ENCODE peak calls at places on chromosome 4, in seven cellular contexts. G is fibroblast of lung; C is neuronal stem cell; A is esophagus muscularis mucosa; I is RWPE1; Z is effector memory CD4-positive, alpha-beta T cell; S is lung. B is an unnamed sample.

GRCh38 chr4:86970447-86971354 is 35.9 kb downstream of the AFF1 start:
- DNase-seq in G (no peak), C (no peak), A (no peak), I (no peak), Z (no peak), S (no peak), B (no peak)

GRCh38 chr4:184782731-184783472 is 42.9 kb downstream of the ACSL1 start:
- DNase-seq in G (no peak), C (no peak), A (no peak), I (no peak), Z (no peak), S (no peak), B (no peak)

GRCh38 chr4:137678796-137679195 is 146.5 kb upstream of the PCDH18 start:
- DNase-seq in G (peak), C (no peak), A (no peak), I (no peak), Z (no peak), S (no peak), B (no peak)

GRCh38 chr4:152342293-152342692 is 193.6 kb downstream of the FBXW7 start:
- DNase-seq in G (peak), C (no peak), A (no peak), I (no peak), Z (no peak), S (no peak), B (no peak)

GRCh38 chr4:3462790-3463415 is at the start of gene DOK7:
- DNase-seq in G (no peak), C (no peak), A (no peak), I (no peak), Z (no peak), S (no peak), B (no peak)

GRCh38 chr4:151810476-151810875 is 49.7 kb upstream of the GATB start:
- DNase-seq in G (no peak), C (no peak), A (no peak), I (no peak), Z (no peak), S (no peak), B (no peak)

GRCh38 chr4:74555231-74555630 is 110.3 kb downstream of the AREG start:
- DNase-seq in G (peak), C (no peak), A (no peak), I (peak), Z (no peak), S (no peak), B (no peak)

GRCh38 chr4:181860668-181861067 is 382.5 kb upstream of the TENM3 start:
- DNase-seq in G (peak), C (no peak), A (no peak), I (no peak), Z (no peak), S (no peak), B (no peak)

GRCh38 chr4:140019619-140020367 is 134.2 kb downstream of the MAML3 start:
- DNase-seq in G (no peak), C (no peak), A (no peak), I (no peak), Z (no peak), S (no peak), B (no peak)

GRCh38 chr4:38857354-38858096 is 908 bp upstream of the TLR6 start:
- DNase-seq in G (peak), C (no peak), A (no peak), I (peak), Z (no peak), S (peak), B (no peak)

DNA sequence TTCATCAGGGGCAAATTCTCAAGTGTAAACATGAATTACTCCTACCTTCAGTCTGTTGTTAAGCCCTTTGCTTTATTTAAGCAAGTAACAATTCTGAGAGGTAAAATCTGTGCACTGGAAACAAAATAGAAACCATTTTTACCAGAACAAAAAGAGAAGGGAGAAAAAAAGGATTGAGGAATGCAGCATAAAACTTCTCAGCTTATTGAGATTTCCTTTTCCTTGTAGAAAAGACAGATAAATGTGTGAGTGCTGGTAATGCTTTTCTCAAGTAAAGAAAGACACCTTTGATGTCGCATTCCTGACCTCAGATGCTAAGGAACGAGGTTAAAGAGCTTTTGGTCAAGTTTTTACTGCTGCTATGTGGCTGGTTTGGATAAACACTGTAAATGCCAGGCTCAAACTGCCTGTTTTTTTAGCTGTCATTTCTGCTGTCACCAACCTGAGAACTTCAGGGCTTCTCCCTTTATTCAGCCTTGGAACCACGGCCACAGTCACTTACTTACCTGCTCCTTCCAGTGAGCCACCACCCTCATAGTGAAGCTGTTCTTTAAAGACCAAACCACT is 153.0 kb upstream of the ANK2 start:
- DNase-seq in G (no peak), C (no peak), A (no peak), I (no peak), Z (no peak), S (no peak), B (no peak)
- H3K27ac ChIP-seq in G (no peak), C (peak), A (peak), I (no peak), Z (no peak), S (no peak), B (peak)

GRCh38 chr4:106418444-106418843 is 49.9 kb upstream of the GIMD1 start:
- DNase-seq in G (no peak), C (no peak), A (no peak), I (no peak), Z (no peak), S (no peak), B (no peak)
- H3K27ac ChIP-seq in G (no peak), C (no peak), A (no peak), I (no peak), Z (no peak), S (no peak), B (no peak)

GRCh38 chr4:41992967-41993857 is 2.9 kb downstream of the SLC30A9 start:
- DNase-seq in G (no peak), C (no peak), A (no peak), I (no peak), Z (no peak), S (no peak), B (no peak)
- H3K27ac ChIP-seq in G (no peak), C (no peak), A (no peak), I (no peak), Z (no peak), S (no peak), B (no peak)

GRCh38 chr4:108361886-108362285 is 193.2 kb upstream of the LEF1 start:
- DNase-seq in G (peak), C (no peak), A (peak), I (no peak), Z (no peak), S (no peak), B (no peak)
- H3K27ac ChIP-seq in G (no peak), C (no peak), A (no peak), I (no peak), Z (no peak), S (no peak), B (no peak)

GRCh38 chr4:107689912-107690587 is 30.0 kb downstream of the PAPSS1 start:
- DNase-seq in G (peak), C (no peak), A (no peak), I (peak), Z (no peak), S (no peak), B (no peak)
- H3K27ac ChIP-seq in G (no peak), C (no peak), A (no peak), I (no peak), Z (no peak), S (no peak), B (no peak)

DNA sequence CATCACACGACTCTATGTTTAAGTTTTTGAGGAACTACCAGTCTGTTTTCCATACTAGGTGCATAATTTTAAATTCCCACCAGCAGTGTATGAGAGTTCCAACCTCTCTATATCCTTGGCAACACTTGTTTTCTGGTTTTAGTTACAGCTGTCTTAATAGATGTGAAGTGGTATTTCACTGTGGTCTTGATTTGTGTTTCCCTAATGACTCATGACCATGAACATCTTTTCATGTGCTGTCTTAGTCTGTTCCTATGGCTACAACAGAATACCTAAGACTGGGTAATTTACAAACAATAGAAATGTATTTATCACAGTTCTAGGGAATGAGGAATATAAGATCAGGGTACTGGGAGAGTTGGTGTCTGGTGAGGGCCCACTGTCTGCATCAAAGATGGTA is 51.5 kb upstream of the GPR78 start:
- DNase-seq in G (peak), C (no peak), A (no peak), I (no peak), Z (no peak), S (no peak), B (no peak)
- H3K27ac ChIP-seq in G (no peak), C (no peak), A (no peak), I (no peak), Z (no peak), S (no peak), B (no peak)

B was measured in caudate nucleus.